ENCODE peak calls at places on chromosome X, in nine cellular contexts. Y is GM23338, O is hepatocyte, L is Caco-2, G is pancreas, J is psoas muscle, H is lung, T is transverse colon, B is right lobe of liver. F is an unnamed sample.

GRCh38 chrX:47216393-47216925 is 2.0 kb upstream of the CDK16 start:
- DNase-seq in Y (no peak), O (no peak), L (no peak), G (peak; percentile 35), J (no peak), H (no peak), T (no peak), B (no peak), F (no peak)

GRCh38 chrX:100913111-100913510 is 15.6 kb downstream of the XKRX start:
- DNase-seq in Y (no peak), O (no peak), L (no peak), G (no peak), J (no peak), H (no peak), T (no peak), B (no peak), F (no peak)

GRCh38 chrX:150966235-150966634 is 16.9 kb upstream of the HMGB3 start:
- DNase-seq in Y (no peak), O (no peak), L (no peak), G (no peak), J (no peak), H (no peak), T (no peak), B (peak; percentile 68), F (no peak)

GRCh38 chrX:17488036-17488435 is 113.0 kb downstream of the NHS start:
- DNase-seq in Y (no peak), O (no peak), L (no peak), G (no peak), J (no peak), H (no peak), T (no peak), B (no peak), F (no peak)

GRCh38 chrX:135396109-135396508 is 25.6 kb upstream of the SMIM10L2A start:
- DNase-seq in Y (no peak), O (no peak), L (no peak), G (no peak), J (no peak), H (no peak), T (no peak), B (no peak), F (no peak)

GRCh38 chrX:104166735-104167436 is 633 bp downstream of the FAM199X start:
- DNase-seq in Y (peak; percentile 18), O (no peak), L (no peak), G (no peak), J (no peak), H (no peak), T (no peak), B (peak; percentile 50), F (peak; percentile 16)

GRCh38 chrX:116238866-116239265 is 68.3 kb downstream of the AGTR2 start:
- DNase-seq in Y (no peak), O (no peak), L (no peak), G (no peak), J (no peak), H (no peak), T (no peak), B (no peak), F (no peak)

GRCh38 chrX:107826286-107827136 is 845 bp downstream of the MID2 start:
- DNase-seq in Y (peak; percentile 59), O (peak; percentile 54), L (no peak), G (peak; percentile 71), J (peak; percentile 47), H (no peak), T (peak; percentile 14), B (peak; percentile 50), F (no peak)

GRCh38 chrX:133676344-133677122 is 261.2 kb upstream of the GPC4 start:
- DNase-seq in Y (no peak), O (no peak), L (peak; percentile 41), G (no peak), J (no peak), H (peak; percentile 41), T (peak; percentile 65), B (no peak), F (peak; percentile 43)

GRCh38 chrX:84165716-84166115 is 22.3 kb downstream of the RPS6KA6 start:
- DNase-seq in Y (no peak), O (no peak), L (no peak), G (no peak), J (no peak), H (no peak), T (no peak), B (no peak), F (no peak)

GRCh38 chrX:71543316-71543715 is 10.4 kb downstream of the OGT start:
- DNase-seq in Y (no peak), O (peak; percentile 25), L (no peak), G (no peak), J (no peak), H (no peak), T (no peak), B (no peak), F (no peak)

GRCh38 chrX:118660085-118660484 is 67.3 kb upstream of the IL13RA1 start:
- DNase-seq in Y (no peak), O (no peak), L (no peak), G (no peak), J (no peak), H (no peak), T (no peak), B (no peak), F (no peak)

GRCh38 chrX:54534271-54534670 is 4.3 kb downstream of the GNL3L start:
- DNase-seq in Y (no peak), O (no peak), L (no peak), G (no peak), J (no peak), H (no peak), T (no peak), B (no peak), F (no peak)

GRCh38 chrX:47232803-47233332 is at the start of gene USP11:
- DNase-seq in Y (peak; percentile 64), O (peak; percentile 83), L (peak; percentile 62), G (peak; percentile 66), J (peak; percentile 46), H (peak; percentile 56), T (peak; percentile 50), B (no peak), F (peak; percentile 77)

GRCh38 chrX:64204701-64205440 is 637 bp downstream of the AMER1 start:
- DNase-seq in Y (peak; percentile 25), O (peak; percentile 44), L (peak; percentile 36), G (peak; percentile 69), J (peak; percentile 46), H (peak; percentile 29), T (no peak), B (peak; percentile 45), F (peak; percentile 32)

GRCh38 chrX:48540015-48540350 is 469 bp downstream of the TBC1D25 start:
- DNase-seq in Y (no peak), O (peak; percentile 70), L (no peak), G (peak; percentile 58), J (no peak), H (no peak), T (peak; percentile 61), B (no peak), F (no peak)

GRCh38 chrX:149495573-149496071 is 9.5 kb downstream of the IDS start:
- DNase-seq in Y (no peak), O (peak; percentile 58), L (peak; percentile 42), G (no peak), J (peak; percentile 26), H (no peak), T (no peak), B (no peak), F (no peak)

GRCh38 chrX:109890910-109891502 is 111.9 kb upstream of the TMEM164 start:
- DNase-seq in Y (peak; percentile 80), O (peak; percentile 70), L (peak; percentile 60), G (peak; percentile 73), J (peak; percentile 35), H (peak; percentile 43), T (peak; percentile 49), B (peak; percentile 54), F (peak; percentile 39)

GRCh38 chrX:109886122-109886761 is 116.7 kb upstream of the TMEM164 start:
- DNase-seq in Y (peak; percentile 58), O (peak; percentile 42), L (peak; percentile 30), G (no peak), J (no peak), H (no peak), T (peak; percentile 26), B (no peak), F (peak; percentile 47)

GRCh38 chrX:109889289-109890006 is 113.5 kb upstream of the TMEM164 start:
- DNase-seq in Y (peak; percentile 11), O (peak; percentile 13), L (no peak), G (no peak), J (no peak), H (no peak), T (no peak), B (no peak), F (no peak)

GRCh38 chrX:109890300-109890699 is 112.6 kb upstream of the TMEM164 start:
- DNase-seq in Y (no peak), O (no peak), L (no peak), G (no peak), J (no peak), H (no peak), T (no peak), B (no peak), F (no peak)
- H3K4me3 ChIP-seq in Y (no peak overlapping the region), O (no peak overlapping the region), L (no peak overlapping the region), G (no peak overlapping the region), J (no peak overlapping the region), H (no peak overlapping the region), T (no peak overlapping the region), B (no peak overlapping the region), F (no peak overlapping the region)

GRCh38 chrX:50978920-50979660 is 68.6 kb downstream of the BMP15 start:
- DNase-seq in Y (peak; percentile 52), O (no peak), L (no peak), G (no peak), J (no peak), H (no peak), T (no peak), B (no peak), F (no peak)
- TF ChIP-seq CTCF in Y (peak; percentile 53), O (no peak), L (no peak), G (no peak), J (no peak), H (no peak), T (no peak), B (no peak), F (no peak)

DNA sequence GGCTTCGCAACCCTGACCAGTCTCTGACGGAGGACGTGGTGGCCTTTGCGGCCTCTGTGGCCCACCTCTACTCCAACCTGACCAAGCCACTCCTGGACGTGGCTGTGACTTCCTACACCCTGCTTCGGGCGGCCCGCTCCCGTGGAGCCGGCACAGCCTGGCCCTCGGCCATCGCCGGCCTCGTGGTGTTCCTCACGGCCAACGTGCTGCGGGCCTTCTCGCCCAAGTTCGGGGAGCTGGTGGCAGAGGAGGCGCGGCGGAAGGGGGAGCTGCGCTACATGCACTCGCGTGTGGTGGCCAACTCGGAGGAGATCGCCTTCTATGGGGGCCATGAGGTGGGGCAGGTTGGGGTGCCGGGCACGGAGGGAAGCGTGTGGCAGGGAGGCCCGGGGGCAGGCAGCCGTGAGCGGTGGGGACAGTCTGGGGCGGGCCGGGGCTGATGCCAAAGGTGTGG is 1.2 kb downstream of the ABCD1 start:
- DNase-seq in Y (no peak), O (no peak), L (no peak), G (peak; percentile 65), J (no peak), H (no peak), T (no peak), B (no peak), F (no peak)
- H3K4me1 ChIP-seq in Y (peaks cover 15% of the 10 kb centered on the region), O (peaks cover 32% of the 10 kb centered on the region), L (peaks cover 14% of the 10 kb centered on the region), G (peaks cover 13% of the 10 kb centered on the region), J (peaks cover 40% of the 10 kb centered on the region), H (peaks cover 9% of the 10 kb centered on the region), T (peaks cover 46% of the 10 kb centered on the region), B (no peaks in the 10 kb centered on the region), F (peaks cover 37% of the 10 kb centered on the region)

GRCh38 chrX:70478521-70478920 is 33.9 kb downstream of the DLG3 start:
- DNase-seq in Y (no peak), O (no peak), L (no peak), G (no peak), J (no peak), H (no peak), T (no peak), B (no peak), F (no peak)
- H3K4me3 ChIP-seq in Y (peak overlapping the region; percentile 41), O (no peak overlapping the region), L (no peak overlapping the region), G (no peak overlapping the region), J (no peak overlapping the region), H (no peak overlapping the region), T (no peak overlapping the region), B (no peak overlapping the region), F (no peak overlapping the region)

GRCh38 chrX:78506248-78506647 is 152.9 kb downstream of the RTL3 start:
- DNase-seq in Y (no peak), O (no peak), L (no peak), G (no peak), J (no peak), H (no peak), T (no peak), B (no peak), F (no peak)
- TF ChIP-seq CTCF in Y (no peak), O (no peak), L (no peak), G (no peak), J (no peak), H (no peak), T (no peak), B (no peak), F (no peak)